ENCODE peak calls at places on chromosomes 3 and 15, in ten cellular contexts. H is aorta; U is heart right ventricle; N is omental fat pad; M is stimulated activated CD4-positive, alpha-beta T cell treated with anti-CD3 and anti-CD28 coated beads, Interleukin-1b, Interleukin-23, amount 100 ng/mL, for 4 hours; X is NCI-H446; D is HEK293T; Z is RPMI8226; A is HCT116; R is adrenal gland. J is an unnamed sample.

GRCh38 chr15:48143856-48144255 is 23.1 kb downstream of the SLC24A5 start:
- DNase-seq in H (no peak), U (no peak), N (no peak), M (no peak), X (no peak), D (no peak), Z (no peak), A (no peak), R (no peak), J (peak)

GRCh38 chr3:103082501-103082900 is 647.7 kb downstream of the ZPLD1 start:
- DNase-seq in H (no peak), U (no peak), N (no peak), M (no peak), X (no peak), D (no peak), Z (no peak), A (no peak), R (no peak), J (no peak)

GRCh38 chr3:154901263-154901662 is 178.9 kb upstream of the MME start:
- DNase-seq in H (no peak), U (no peak), N (no peak), M (no peak), X (no peak), D (no peak), Z (no peak), A (no peak), R (no peak), J (no peak)

GRCh38 chr3:32340039-32340438 is 51.6 kb upstream of the CMTM7 start:
- DNase-seq in H (no peak), U (peak), N (no peak), M (no peak), X (peak), D (peak), Z (peak), A (peak), R (peak), J (peak)

GRCh38 chr3:107796786-107797185 is 274.0 kb downstream of the BBX start:
- DNase-seq in H (no peak), U (no peak), N (no peak), M (no peak), X (no peak), D (no peak), Z (peak), A (no peak), R (no peak), J (peak)

GRCh38 chr15:69862540-69862939 is 235.2 kb downstream of the TLE3 start:
- DNase-seq in H (no peak), U (no peak), N (no peak), M (no peak), X (no peak), D (no peak), Z (no peak), A (no peak), R (no peak), J (no peak)

GRCh38 chr3:108093616-108094015 is 2.8 kb upstream of the CD47 start:
- DNase-seq in H (no peak), U (no peak), N (no peak), M (no peak), X (no peak), D (no peak), Z (no peak), A (no peak), R (no peak), J (no peak)

GRCh38 chr3:47542614-47543173 is 29.2 kb upstream of the ELP6 start:
- DNase-seq in H (peak), U (no peak), N (no peak), M (no peak), X (no peak), D (peak), Z (no peak), A (no peak), R (peak), J (peak)

GRCh38 chr15:29859981-29860745 is 37.9 kb upstream of the TJP1 start:
- DNase-seq in H (no peak), U (no peak), N (no peak), M (no peak), X (no peak), D (no peak), Z (no peak), A (no peak), R (no peak), J (peak)

GRCh38 chr3:150740733-150741496 is 22.1 kb downstream of the SIAH2 start:
- DNase-seq in H (no peak), U (no peak), N (no peak), M (no peak), X (no peak), D (no peak), Z (no peak), A (no peak), R (peak), J (no peak)

GRCh38 chr3:107650788-107651187 is 128.0 kb downstream of the BBX start:
- DNase-seq in H (no peak), U (no peak), N (no peak), M (no peak), X (no peak), D (no peak), Z (no peak), A (no peak), R (no peak), J (no peak)

GRCh38 chr3:94303897-94304296 is 241.0 kb downstream of the NSUN3 start:
- DNase-seq in H (peak), U (no peak), N (no peak), M (no peak), X (no peak), D (no peak), Z (no peak), A (no peak), R (no peak), J (no peak)